ENCODE peak calls at places on chromosomes 12 and 14, in six cellular contexts. A, K, B, V, T and U are unnamed samples.

GRCh38 chr14:104433401-104434213 is 146.0 kb upstream of the C14orf180 start:
- DNase-seq in A (no peak), K (peak), V (no peak), T (no peak), B (no peak), U (peak)

GRCh38 chr14:75452900-75453816 is 25.3 kb downstream of the JDP2 start:
- DNase-seq in V (no peak), K (peak), T (peak), A (peak), B (no peak), U (no peak)

GRCh38 chr12:67752226-67752732 is 103.7 kb downstream of the DYRK2 start:
- DNase-seq in V (no peak), T (peak), B (no peak), A (no peak), K (no peak), U (no peak)

GRCh38 chr12:102484017-102484731 is 3.8 kb upstream of the IGF1 start:
- DNase-seq in V (no peak), A (peak), B (no peak), K (no peak), T (peak), U (no peak)

GRCh38 chr12:56126732-56127239 is 1.3 kb upstream of the ESYT1 start:
- DNase-seq in B (no peak), V (no peak), K (no peak), T (no peak), A (no peak), U (no peak)

GRCh38 chr12:46043972-46044520 is 53.7 kb upstream of the SCAF11 start:
- DNase-seq in B (no peak), T (no peak), K (no peak), A (no peak), V (no peak), U (no peak)

GRCh38 chr14:100767788-100768536 is 41.3 kb downstream of the DLK1 start:
- DNase-seq in B (no peak), A (no peak), T (no peak), V (no peak), K (no peak), U (peak)

GRCh38 chr12:107912421-107913004 is 138.0 kb downstream of the ASCL4 start:
- DNase-seq in B (no peak), T (peak), A (no peak), K (peak), V (no peak), U (no peak)

GRCh38 chr12:26918321-26919215 is 19.2 kb downstream of the INTS13 start:
- DNase-seq in T (no peak), A (peak), B (no peak), K (no peak), V (no peak), U (no peak)

GRCh38 chr12:59182660-59183455 is 262.6 kb upstream of the LRIG3 start:
- DNase-seq in T (no peak), B (no peak), A (no peak), V (no peak), K (no peak), U (no peak)

GRCh38 chr14:36514278-36515104 is 5.5 kb downstream of the NKX2-1 start:
- DNase-seq in A (no peak), K (no peak), V (no peak), T (no peak), B (no peak), U (no peak)

GRCh38 chr14:78399316-78399889 is 229.2 kb downstream of the NRXN3 start:
- DNase-seq in B (no peak), T (no peak), V (no peak), K (no peak), A (peak), U (no peak)